ENCODE peak calls at places on chromosomes 5 and 9, in ten cellular contexts. U, D, Q, J, L, O, X, Z, T and C are unnamed samples.

GRCh38 chr5:93189707-93190120 is 391.3 kb downstream of the NR2F1-AS1 start:
- DNase-seq in T (no peak), D (no peak), Z (no peak), U (no peak), O (no peak), J (peak), Q (no peak), L (no peak), X (peak), C (peak)

GRCh38 chr5:149605998-149606721 is 24.9 kb downstream of the ARHGEF37 start:
- DNase-seq in J (peak), X (peak), T (no peak), Q (no peak), O (peak), L (no peak), Z (peak), D (peak), U (no peak), C (peak)

GRCh38 chr9:128933731-128934130 is 12.9 kb downstream of the PHYHD1 start:
- DNase-seq in L (no peak), O (no peak), X (no peak), D (no peak), U (no peak), Z (no peak), T (no peak), J (no peak), Q (no peak), C (no peak)

GRCh38 chr5:169548315-169548714 is 35.3 kb upstream of the SPDL1 start:
- DNase-seq in Z (no peak), T (no peak), X (peak), J (peak), Q (no peak), L (no peak), D (no peak), O (no peak), U (peak), C (peak)

GRCh38 chr5:151808451-151809169 is 36.9 kb downstream of the G3BP1 start:
- DNase-seq in J (no peak), O (no peak), D (no peak), Z (no peak), Q (no peak), X (no peak), T (no peak), L (no peak), U (no peak), C (no peak)

GRCh38 chr5:83374547-83374946 is 97.0 kb upstream of the VCAN start:
- DNase-seq in O (peak), T (no peak), X (peak), Q (no peak), D (peak), U (no peak), L (no peak), J (no peak), Z (no peak), C (no peak)

GRCh38 chr9:79572032-79572890 is 496 bp downstream of the TLE4 start:
- DNase-seq in X (peak), U (peak), Z (peak), J (peak), Q (peak), D (peak), T (no peak), L (peak), O (peak), C (no peak)

GRCh38 chr5:2864515-2864914 is 113.0 kb upstream of the IRX2 start:
- DNase-seq in J (no peak), D (no peak), L (no peak), Z (no peak), X (no peak), Q (no peak), U (no peak), O (no peak), T (no peak), C (no peak)

GRCh38 chr5:108727154-108727638 is 20.5 kb upstream of the FER start:
- DNase-seq in J (peak), Z (no peak), L (no peak), T (no peak), U (peak), D (peak), O (peak), X (no peak), Q (no peak), C (no peak)

GRCh38 chr5:148372883-148373282 is 10.9 kb upstream of the FBXO38 start:
- DNase-seq in T (no peak), Z (no peak), U (peak), X (peak), O (no peak), Q (no peak), L (no peak), D (no peak), J (no peak), C (no peak)

GRCh38 chr5:154367101-154367500 is 78.7 kb upstream of the SAP30L start:
- DNase-seq in U (no peak), Q (no peak), J (peak), Z (peak), X (peak), L (no peak), T (no peak), D (no peak), O (no peak), C (no peak)

GRCh38 chr9:128911529-128912035 is 9.2 kb upstream of the PHYHD1 start:
- DNase-seq in X (peak), D (peak), Z (no peak), T (no peak), O (peak), Q (peak), J (peak), U (no peak), L (no peak), C (peak)

GRCh38 chr9:136437430-136437829 is 2.2 kb downstream of the INPP5E start:
- DNase-seq in Z (no peak), U (no peak), D (no peak), X (peak), T (no peak), L (no peak), Q (no peak), O (no peak), J (peak), C (no peak)

GRCh38 chr5:73418244-73418691 is 30.3 kb downstream of the FOXD1 start:
- DNase-seq in Q (no peak), T (no peak), L (no peak), J (no peak), U (no peak), Z (no peak), O (no peak), D (no peak), X (no peak), C (no peak)

GRCh38 chr5:178429156-178429468 is 161.1 kb downstream of the COL23A1 start:
- DNase-seq in J (no peak), D (peak), O (no peak), U (no peak), T (no peak), Z (no peak), L (no peak), X (no peak), Q (no peak), C (no peak)

GRCh38 chr5:1760656-1761452 is 38.8 kb downstream of the MRPL36 start:
- DNase-seq in X (no peak), Z (no peak), T (no peak), U (no peak), D (peak), O (no peak), Q (no peak), L (no peak), J (no peak), C (no peak)

GRCh38 chr5:337565-338130 is 16.1 kb downstream of the AHRR start:
- DNase-seq in L (no peak), U (peak), X (peak), T (no peak), J (peak), Z (no peak), O (no peak), D (no peak), Q (no peak), C (peak)

GRCh38 chr5:31048975-31049290 is 144.6 kb upstream of the CDH6 start:
- DNase-seq in D (no peak), J (no peak), X (no peak), U (no peak), L (no peak), T (no peak), O (peak), Z (no peak), Q (no peak), C (no peak)

GRCh38 chr5:150473673-150474358 is 24.3 kb upstream of the RPS14 start:
- DNase-seq in U (no peak), Q (no peak), D (no peak), J (peak), X (peak), T (no peak), Z (no peak), O (no peak), L (no peak), C (peak)

GRCh38 chr5:93576994-93577575 is 3.9 kb downstream of the NR2F1-AS1 start:
- DNase-seq in L (no peak), T (no peak), X (no peak), Z (peak), U (no peak), Q (no peak), D (no peak), J (no peak), O (no peak), C (no peak)

GRCh38 chr5:61617039-61617438 is 285.0 kb downstream of the ZSWIM6 start:
- DNase-seq in L (no peak), J (no peak), Z (no peak), Q (peak), O (no peak), D (no peak), X (no peak), T (no peak), U (no peak), C (no peak)

GRCh38 chr5:39654715-39655114 is 229.9 kb upstream of the DAB2 start:
- DNase-seq in T (no peak), Q (no peak), Z (no peak), X (no peak), J (no peak), O (no peak), D (no peak), L (no peak), U (no peak), C (no peak)

GRCh38 chr9:84860423-84861115 is 191.0 kb downstream of the NTRK2 start:
- DNase-seq in J (no peak), O (no peak), Q (no peak), U (no peak), D (no peak), X (peak), Z (no peak), L (no peak), T (no peak), C (no peak)

GRCh38 chr9:120289990-120290925 is 289.7 kb downstream of the CDK5RAP2 start:
- DNase-seq in U (no peak), Q (no peak), T (no peak), Z (no peak), X (peak), D (no peak), J (no peak), O (no peak), L (no peak), C (no peak)

GRCh38 chr9:127308559-127309429 is 44.2 kb downstream of the GARNL3 start:
- DNase-seq in Q (no peak), L (no peak), T (no peak), U (no peak), Z (no peak), O (no peak), D (no peak), X (peak), J (peak), C (no peak)

GRCh38 chr9:121718063-121718462 is 66.6 kb downstream of the DAB2IP start:
- DNase-seq in Q (peak), T (no peak), X (no peak), J (no peak), D (peak), O (no peak), Z (no peak), L (no peak), U (no peak), C (no peak)

GRCh38 chr5:77972545-77973252 is 196.6 kb upstream of the TBCA start:
- DNase-seq in T (no peak), O (no peak), J (no peak), Z (peak), U (no peak), X (no peak), Q (peak), D (no peak), L (peak), C (no peak)

GRCh38 chr9:92439921-92440750 is 15.9 kb upstream of the OMD start:
- DNase-seq in T (no peak), O (no peak), J (peak), Z (no peak), L (no peak), Q (no peak), U (no peak), D (no peak), X (peak), C (no peak)

GRCh38 chr9:129489838-129490582 is 130.9 kb downstream of the C9orf50 start:
- DNase-seq in L (peak), T (no peak), Q (peak), J (peak), X (no peak), U (no peak), D (no peak), O (peak), Z (no peak), C (no peak)

GRCh38 chr5:173627860-173628392 is 11.5 kb upstream of the BOD1 start:
- DNase-seq in U (no peak), L (no peak), J (no peak), Q (peak), T (no peak), Z (no peak), X (no peak), D (no peak), O (no peak), C (no peak)

GRCh38 chr9:126853667-126854066 is 6.8 kb upstream of the ZBTB34 start:
- DNase-seq in O (no peak), Z (no peak), U (no peak), T (no peak), Q (no peak), X (peak), D (no peak), J (no peak), L (no peak), C (no peak)

GRCh38 chr9:93520523-93520922 is 55.9 kb upstream of the PHF2 start:
- DNase-seq in Z (no peak), J (no peak), D (no peak), L (no peak), O (no peak), U (no peak), T (no peak), Q (no peak), X (no peak), C (no peak)

GRCh38 chr9:2014148-2014547 is 999 bp upstream of the SMARCA2 start:
- DNase-seq in Z (no peak), T (no peak), J (no peak), L (no peak), Q (no peak), D (no peak), O (peak), X (no peak), U (no peak), C (no peak)